ENCODE peak calls at places on chromosomes 5 and 9, in four cellular contexts. X is neural crest cell; K is stimulated activated CD8-positive, alpha-beta memory T cell treated with anti-CD3 and anti-CD28 coated beads, Interleukin-2, amount 100 ng/mL, for 48 hours; Z is lower lobe of right lung. J is an unnamed sample.

GRCh38 chr5:134125195-134126015 is 10.9 kb downstream of the TCF7 start:
- DNase-seq in Z (no peak), K (no peak), X (no peak), J (no peak)

GRCh38 chr9:84945878-84946538 is 276.5 kb downstream of the NTRK2 start:
- DNase-seq in K (no peak), X (no peak), Z (no peak), J (no peak)

GRCh38 chr9:133184971-133185370 is 21.3 kb upstream of the GBGT1 start:
- DNase-seq in Z (no peak), X (peak), K (peak), J (no peak)

GRCh38 chr5:522899-523657 is 1.2 kb downstream of the SLC9A3 start:
- DNase-seq in Z (no peak), K (no peak), X (no peak), J (no peak)

GRCh38 chr5:13540154-13540815 is 404.2 kb downstream of the DNAH5 start:
- DNase-seq in K (no peak), X (no peak), Z (no peak), J (no peak)

GRCh38 chr9:123251741-123252140 is 16.6 kb downstream of the STRBP start:
- DNase-seq in K (no peak), X (no peak), Z (no peak), J (no peak)

GRCh38 chr5:147382776-147383175 is 127.1 kb downstream of the DPYSL3 start:
- DNase-seq in K (no peak), X (no peak), Z (no peak), J (no peak)

GRCh38 chr5:178990491-178990890 is 4.6 kb downstream of the GRM6 start:
- DNase-seq in X (no peak), Z (no peak), K (no peak), J (no peak)

GRCh38 chr5:111859031-111859430 is 102.0 kb upstream of the NREP start:
- DNase-seq in Z (no peak), X (no peak), K (no peak), J (no peak)

GRCh38 chr5:99037668-99038067 is 108.9 kb upstream of the CHD1 start:
- DNase-seq in Z (peak), K (no peak), X (no peak), J (no peak)

GRCh38 chr9:1619915-1620705 is 395.0 kb upstream of the SMARCA2 start:
- DNase-seq in K (no peak), X (no peak), Z (no peak), J (no peak)

GRCh38 chr9:82202808-82203207 is 214.2 kb downstream of the SPATA31D1 start:
- DNase-seq in K (no peak), X (no peak), Z (no peak), J (no peak)

GRCh38 chr9:124286292-124286931 is 28.7 kb downstream of the NEK6 start:
- DNase-seq in X (no peak), Z (peak), K (peak), J (no peak)

GRCh38 chr5:174410716-174411512 is 313.5 kb upstream of the MSX2 start:
- DNase-seq in Z (no peak), K (no peak), X (no peak), J (no peak)

GRCh38 chr5:6056280-6056679 is 322.1 kb downstream of the MED10 start:
- DNase-seq in Z (no peak), K (no peak), X (no peak), J (no peak)

GRCh38 chr5:115169392-115170127 is at the start of gene TRIM36:
- DNase-seq in Z (peak), K (peak), X (peak), J (peak)

GRCh38 chr9:74771262-74771585 is 116.5 kb downstream of the TRPM6 start:
- DNase-seq in Z (no peak), K (no peak), X (no peak), J (no peak)

GRCh38 chr9:18359335-18359734 is 114.6 kb upstream of the ADAMTSL1 start:
- DNase-seq in X (no peak), K (no peak), Z (no peak), J (no peak)

GRCh38 chr9:35659340-35659739 is 1.2 kb downstream of the CCDC107 start:
- DNase-seq in K (no peak), Z (no peak), X (no peak), J (no peak)

GRCh38 chr5:31692561-31693221 is 53.8 kb downstream of the PDZD2 start:
- DNase-seq in K (no peak), Z (no peak), X (no peak), J (no peak)

GRCh38 chr5:35618297-35618636 is 604 bp downstream of the SPEF2 start:
- DNase-seq in K (no peak), X (no peak), Z (no peak), J (no peak)

GRCh38 chr9:116701940-116702642 is 15.0 kb downstream of the TRIM32 start:
- DNase-seq in Z (no peak), X (no peak), K (no peak), J (no peak)

GRCh38 chr9:136910901-136911245 is 24.6 kb downstream of the TRAF2 start:
- DNase-seq in Z (no peak), K (no peak), X (no peak), J (no peak)

GRCh38 chr5:109920736-109921135 is 231.0 kb downstream of the MAN2A1 start:
- DNase-seq in Z (no peak), X (no peak), K (no peak), J (no peak)

GRCh38 chr9:94945191-94946144 is 219.0 kb downstream of the AOPEP start:
- DNase-seq in Z (no peak), K (no peak), X (no peak), J (no peak)

GRCh38 chr5:140398379-140398811 is 3.2 kb upstream of the ANKHD1 start:
- DNase-seq in Z (no peak), K (no peak), X (no peak), J (no peak)

GRCh38 chr5:37721447-37721871 is 118.4 kb downstream of the GDNF start:
- DNase-seq in K (no peak), Z (no peak), X (no peak), J (no peak)